ENCODE peak calls at places on chromosomes 16 and 17, in ten cellular contexts. L, I, F, J, Q, K, E, X, S and C are unnamed samples.

GRCh38 chr16:73418746-73419145 is 370.8 kb upstream of the ZFHX3 start:
- DNase-seq in E (no peak), K (no peak), I (no peak), Q (no peak), S (no peak), L (no peak), F (no peak), J (no peak), X (no peak), C (peak)

GRCh38 chr17:72822358-72823023 is 270.0 kb downstream of the SLC39A11 start:
- DNase-seq in Q (no peak), J (no peak), F (no peak), K (no peak), S (no peak), X (no peak), L (no peak), E (no peak), I (no peak), C (no peak)

GRCh38 chr17:76156662-76156991 is 15.6 kb upstream of the FOXJ1 start:
- DNase-seq in I (peak), X (no peak), F (no peak), E (no peak), K (no peak), J (no peak), L (no peak), S (no peak), Q (no peak), C (no peak)

GRCh38 chr16:77894054-77894632 is 105.8 kb downstream of the VAT1L start:
- DNase-seq in S (no peak), Q (no peak), J (no peak), K (no peak), E (no peak), F (no peak), X (no peak), L (no peak), I (no peak), C (no peak)

GRCh38 chr17:83186226-83186625 is 106.8 kb downstream of the METRNL start:
- DNase-seq in F (no peak), E (peak), J (no peak), L (no peak), X (no peak), K (peak), Q (no peak), S (no peak), I (peak), C (no peak)

GRCh38 chr16:31185339-31185738 is 5.4 kb downstream of the FUS start:
- DNase-seq in K (no peak), I (no peak), E (no peak), L (no peak), X (no peak), J (no peak), F (no peak), S (no peak), Q (no peak), C (no peak)

GRCh38 chr17:51097708-51098446 is 22.8 kb downstream of the SPAG9 start:
- DNase-seq in X (no peak), J (no peak), I (no peak), S (no peak), L (no peak), E (no peak), Q (no peak), F (no peak), K (no peak), C (no peak)

GRCh38 chr16:86049641-86050040 is 150.7 kb downstream of the IRF8 start:
- DNase-seq in E (no peak), S (no peak), J (no peak), Q (no peak), F (no peak), L (no peak), I (no peak), K (no peak), X (no peak), C (no peak)

GRCh38 chr16:10501016-10501607 is 79.3 kb downstream of the EMP2 start:
- DNase-seq in J (no peak), Q (no peak), E (no peak), X (no peak), K (no peak), F (no peak), I (no peak), L (no peak), S (no peak), C (no peak)

GRCh38 chr17:44197107-44197506 is 2.6 kb downstream of the ATXN7L3 start:
- DNase-seq in L (no peak), Q (no peak), X (no peak), K (no peak), I (no peak), S (no peak), F (peak), J (no peak), E (no peak), C (no peak)

GRCh38 chr16:23433261-23433920 is 19.6 kb downstream of the COG7 start:
- DNase-seq in J (no peak), F (no peak), X (no peak), I (no peak), L (no peak), E (no peak), Q (no peak), K (no peak), S (no peak), C (no peak)

GRCh38 chr17:74842146-74842598 is 17.5 kb downstream of the GRIN2C start:
- DNase-seq in I (no peak), E (no peak), S (no peak), K (peak), F (no peak), J (no peak), Q (no peak), L (no peak), X (no peak), C (no peak)
- H3K4me3 ChIP-seq in I (peak), E (no peak), S (peak), K (peak), F (no peak), J (no peak), Q (no peak), L (no peak), X (no peak), C (peak)

DNA sequence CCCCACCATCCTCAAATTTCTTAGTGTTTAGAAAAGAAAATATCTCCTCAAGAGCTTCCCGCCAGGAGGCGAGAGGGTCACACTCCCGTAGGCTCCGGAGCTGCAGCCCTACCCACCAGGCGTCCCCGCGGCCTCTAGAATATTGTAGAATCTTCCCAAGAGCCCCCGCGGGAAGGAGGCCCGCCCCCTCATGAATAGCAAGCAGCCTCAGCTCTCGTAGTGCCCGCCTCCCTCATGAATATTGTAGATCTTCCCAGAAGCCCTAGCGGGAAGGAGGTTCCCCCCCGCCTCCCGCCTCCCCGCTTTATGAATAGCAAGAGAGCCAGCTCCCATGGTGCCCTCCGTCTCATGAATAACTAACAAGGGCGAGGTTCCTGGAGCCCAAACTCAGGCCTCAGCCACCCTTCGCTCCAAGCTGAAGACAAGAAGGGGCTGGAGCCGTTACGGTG is at the start of gene FBXO47:
- DNase-seq in L (peak), X (peak), F (peak), E (peak), K (peak), Q (peak), S (peak), J (peak), I (peak), C (peak)
- TF ChIP-seq CTCF in L (no peak), X (no peak), F (no peak), E (no peak), K (no peak), Q (peak), S (no peak), J (peak), I (no peak), C (peak)

DNA sequence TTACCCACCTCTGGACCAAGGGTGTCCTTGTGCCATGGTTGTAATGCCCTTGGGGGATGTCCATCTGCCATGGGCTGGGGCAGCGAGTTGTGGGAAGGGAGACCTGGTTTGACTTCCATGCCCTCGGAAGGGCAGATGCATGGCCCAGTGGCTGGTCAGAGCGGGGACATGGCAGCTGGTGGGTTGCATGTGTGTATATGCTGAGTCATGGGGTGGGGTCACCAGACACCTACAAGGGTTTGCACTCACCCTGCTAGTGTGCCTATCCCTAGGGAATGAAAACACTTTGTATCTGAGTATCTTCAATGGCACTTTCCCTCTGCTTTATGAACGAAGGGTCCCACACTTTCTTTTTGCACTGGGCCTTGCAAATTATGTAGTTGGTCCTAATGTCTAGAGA is 10.6 kb upstream of the HNF1B start:
- DNase-seq in I (no peak), F (no peak), J (no peak), Q (no peak), X (no peak), E (no peak), S (no peak), K (no peak), L (no peak), C (no peak)
- H3K4me3 ChIP-seq in I (no peak), F (no peak), J (no peak), Q (no peak), X (no peak), E (no peak), S (no peak), K (no peak), L (no peak), C (no peak)

GRCh38 chr17:39916918-39917317 is 1.5 kb downstream of the GSDMB start:
- DNase-seq in E (no peak), J (no peak), X (no peak), I (no peak), Q (peak), S (peak), L (no peak), F (no peak), K (no peak), C (peak)
- TF ChIP-seq CTCF in E (no peak), J (no peak), X (no peak), I (no peak), Q (no peak), S (no peak), L (peak), F (no peak), K (peak), C (peak)